ENCODE peak calls at places on chromosomes 12 and 14, in ten cellular contexts. Z, W, K, Q, R, A, T, U, I and H are unnamed samples.

GRCh38 chr14:59897757-59898383 is 22.1 kb upstream of the LRRC9 start:
- DNase-seq in K (peak; percentile 30), I (peak; percentile 14), R (peak; percentile 23), A (no peak), U (peak; percentile 7), W (peak; percentile 14), T (no peak), Q (peak; percentile 18), Z (no peak), H (peak; percentile 57)

GRCh38 chr12:115868624-115869023 is 408.9 kb downstream of the MED13L start:
- DNase-seq in Z (no peak), A (no peak), U (no peak), Q (no peak), R (no peak), T (no peak), I (no peak), W (no peak), K (no peak), H (no peak)

GRCh38 chr12:104064842-104065441 is 611 bp downstream of the HCFC2 start:
- DNase-seq in W (peak; percentile 34), U (peak; percentile 33), K (no peak), R (peak; percentile 33), T (no peak), A (no peak), Z (no peak), I (peak; percentile 21), Q (no peak), H (peak; percentile 26)

GRCh38 chr12:56718636-56719035 is 6.5 kb downstream of the NACA start:
- DNase-seq in Z (no peak), Q (no peak), U (no peak), T (no peak), A (no peak), K (no peak), I (no peak), W (no peak), R (no peak), H (no peak)

GRCh38 chr12:76041406-76041805 is 9.8 kb upstream of the PHLDA1 start:
- DNase-seq in K (no peak), Z (no peak), U (no peak), T (no peak), Q (no peak), I (no peak), W (no peak), R (no peak), A (no peak), H (no peak)

GRCh38 chr12:39010406-39010805 is 105.0 kb upstream of the CPNE8 start:
- DNase-seq in R (no peak), W (no peak), U (no peak), K (no peak), I (no peak), Q (no peak), A (no peak), Z (no peak), T (no peak), H (peak; percentile 2)

GRCh38 chr12:62655524-62656160 is 189.0 kb downstream of the MON2 start:
- DNase-seq in R (no peak), I (no peak), U (no peak), A (no peak), K (no peak), Z (no peak), Q (no peak), T (no peak), W (no peak), H (peak; percentile 43)

GRCh38 chr12:49296836-49297694 is 2.1 kb downstream of the PRPH start:
- DNase-seq in I (peak; percentile 55), U (no peak), R (peak; percentile 56), T (no peak), Z (no peak), K (peak; percentile 58), W (peak; percentile 79), Q (no peak), A (no peak), H (no peak)

GRCh38 chr12:90058721-90059120 is 350.1 kb upstream of the ATP2B1 start:
- DNase-seq in T (no peak), W (no peak), I (peak; percentile 71), Q (no peak), K (no peak), A (no peak), U (peak; percentile 93), Z (no peak), R (no peak), H (no peak)

GRCh38 chr14:90534091-90534837 is 137.4 kb downstream of the CALM1 start:
- DNase-seq in I (no peak), W (no peak), Q (no peak), R (no peak), U (peak; percentile 53), T (no peak), Z (no peak), K (no peak), A (no peak), H (no peak)

GRCh38 chr12:121799842-121800693 is 3.7 kb upstream of the SETD1B start:
- DNase-seq in W (peak; percentile 82), Q (no peak), I (peak; percentile 91), U (peak; percentile 95), T (peak; percentile 93), R (peak; percentile 70), K (peak; percentile 73), Z (peak; percentile 38), A (no peak), H (peak; percentile 75)

GRCh38 chr12:13167226-13167625 is 29.3 kb upstream of the EMP1 start:
- DNase-seq in Z (no peak), U (peak; percentile 49), Q (no peak), T (no peak), A (no peak), W (no peak), R (no peak), I (peak; percentile 81), K (no peak), H (no peak)